ENCODE peak calls at places on chromosomes 6 and 20, in seven cellular contexts. P is AG04450, Q is A549, X is fibroblast of lung, G is ovary, T is OCI-LY7, Z is psoas muscle. R is an unnamed sample. For H3K9me3, the result is how much of the 10 kb centered on the place peaks cover.

GRCh38 chr6:22057962-22058361 is 238.9 kb downstream of the PRL start:
- DNase-seq in P (no peak), X (no peak), Q (no peak), G (no peak), T (no peak), Z (no peak), R (no peak)

GRCh38 chr6:69601132-69601531 is 195.7 kb downstream of the LMBRD1 start:
- DNase-seq in Q (no peak), P (no peak), Z (no peak), G (no peak), T (no peak), X (no peak), R (no peak)

GRCh38 chr6:139124887-139125672 is 9.8 kb upstream of the HECA start:
- DNase-seq in Q (peak), G (peak), X (peak), T (peak), P (no peak), Z (peak), R (peak)

GRCh38 chr6:16181429-16182359 is 52.8 kb downstream of the MYLIP start:
- DNase-seq in Z (no peak), Q (no peak), T (no peak), X (no peak), P (no peak), G (no peak), R (no peak)

GRCh38 chr6:159321267-159321666 is 152.1 kb downstream of the FNDC1 start:
- DNase-seq in T (no peak), P (no peak), G (no peak), X (no peak), Z (no peak), Q (no peak), R (no peak)

GRCh38 chr6:55941713-55942112 is 66.3 kb upstream of the BMP5 start:
- DNase-seq in Q (no peak), T (no peak), P (no peak), G (no peak), Z (no peak), X (peak), R (no peak)

GRCh38 chr6:71338540-71339316 is 50.1 kb downstream of the OGFRL1 start:
- DNase-seq in X (no peak), Z (no peak), P (no peak), G (no peak), Q (no peak), T (no peak), R (no peak)

GRCh38 chr20:20677186-20677585 is 35.3 kb downstream of the RALGAPA2 start:
- DNase-seq in X (no peak), P (no peak), T (no peak), Q (no peak), G (no peak), Z (no peak), R (no peak)

GRCh38 chr6:55794136-55794812 is 81.1 kb downstream of the BMP5 start:
- DNase-seq in Q (no peak), P (peak), X (peak), Z (no peak), G (no peak), T (no peak), R (no peak)

GRCh38 chr20:11035211-11035610 is 361.4 kb upstream of the JAG1 start:
- DNase-seq in G (no peak), X (no peak), Z (no peak), Q (no peak), T (no peak), P (no peak), R (no peak)

GRCh38 chr6:13285705-13286104 is 42.6 kb downstream of the TBC1D7 start:
- DNase-seq in X (no peak), Z (no peak), P (no peak), Q (no peak), G (no peak), T (no peak), R (no peak)

GRCh38 chr6:130322673-130323268 is 43.0 kb upstream of the TMEM200A start:
- DNase-seq in T (peak), Z (no peak), P (peak), Q (no peak), X (peak), G (peak), R (peak)

GRCh38 chr20:8535403-8536003 is 403.4 kb downstream of the PLCB1 start:
- DNase-seq in Q (peak), Z (no peak), P (no peak), X (peak), T (peak), G (no peak), R (peak)

GRCh38 chr20:48740714-48741113 is 87.1 kb downstream of the PREX1 start:
- DNase-seq in Q (no peak), P (no peak), X (no peak), Z (no peak), T (peak), G (no peak), R (no peak)

GRCh38 chr20:33948480-33948879 is 45.2 kb upstream of the RALY start:
- DNase-seq in Z (no peak), T (peak), Q (no peak), G (no peak), X (no peak), P (no peak), R (no peak)

GRCh38 chr6:75217203-75217602 is 11.3 kb upstream of the COL12A1 start:
- DNase-seq in T (no peak), Q (no peak), X (peak), Z (no peak), P (no peak), G (no peak), R (no peak)

GRCh38 chr20:19090332-19090731 is 122.1 kb upstream of the SLC24A3 start:
- DNase-seq in X (no peak), P (no peak), T (no peak), Z (no peak), G (no peak), Q (no peak), R (no peak)

GRCh38 chr6:77466055-77467028 is 3.1 kb upstream of the HTR1B start:
- DNase-seq in X (peak), Z (peak), G (no peak), Q (peak), P (peak), T (no peak), R (no peak)

GRCh38 chr6:148523051-148523450 is 180.4 kb downstream of the SASH1 start:
- DNase-seq in G (no peak), X (peak), Z (no peak), Q (no peak), T (no peak), P (no peak), R (no peak)

DNA sequence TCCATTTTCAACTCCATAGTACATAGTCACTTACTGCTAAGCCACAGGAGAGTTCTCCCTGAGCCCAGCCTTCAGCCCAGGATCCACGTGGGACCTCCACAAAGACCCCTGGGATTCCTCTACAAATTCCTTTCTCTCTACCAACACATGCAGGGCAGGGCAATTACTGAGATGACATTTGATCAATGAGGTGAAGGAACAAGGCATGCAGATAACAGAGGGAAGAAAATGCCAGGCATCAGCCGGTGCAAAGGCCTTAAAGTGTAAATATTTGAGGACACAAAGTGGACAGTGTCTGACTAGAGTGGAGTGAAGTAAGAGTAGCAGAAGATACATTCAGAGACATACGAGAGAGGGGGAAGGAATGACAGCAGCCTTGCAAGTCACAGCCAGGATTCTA is 70.2 kb downstream of the HS3ST5 start:
- DNase-seq in Q (no peak), Z (no peak), T (no peak), X (no peak), G (no peak), P (no peak), R (no peak)
- H3K9me3 ChIP-seq in Q (under half), Z (under half), T (under half), X (under half), G (under half), P (under half), R (under half)

GRCh38 chr6:132961122-132961521 is 146.8 kb downstream of the RPS12 start:
- DNase-seq in P (peak), X (peak), T (no peak), Z (no peak), Q (no peak), G (no peak), R (no peak)

GRCh38 chr6:132960720-132961119 is 146.4 kb downstream of the RPS12 start:
- DNase-seq in Z (no peak), P (no peak), G (no peak), X (no peak), Q (no peak), T (no peak), R (no peak)

GRCh38 chr6:132962936-132963579 is 148.7 kb downstream of the RPS12 start:
- DNase-seq in Z (peak), X (peak), G (peak), T (peak), P (no peak), Q (peak), R (peak)

GRCh38 chr6:132959927-132960326 is 145.6 kb downstream of the RPS12 start:
- DNase-seq in Q (no peak), P (no peak), T (no peak), Z (no peak), X (no peak), G (no peak), R (no peak)

DNA sequence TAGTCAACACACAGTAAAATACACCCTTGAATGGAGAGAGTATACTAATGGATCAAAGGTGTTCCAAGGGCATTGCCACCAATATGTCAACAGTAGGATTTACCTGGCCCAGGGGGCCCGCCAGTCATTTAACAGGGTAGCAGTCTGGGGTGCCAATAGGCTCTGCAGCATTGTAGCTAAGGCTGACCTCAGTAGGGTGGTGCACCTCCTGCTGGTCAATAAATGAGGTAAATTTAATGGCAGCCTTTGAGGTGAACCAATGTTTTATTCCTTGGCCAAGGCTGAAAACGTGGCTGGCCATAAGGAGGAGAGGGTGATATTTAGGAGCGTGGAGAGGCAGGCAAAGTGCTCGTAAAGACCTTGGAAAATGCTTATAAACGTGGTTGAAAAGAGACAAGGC is 147.2 kb downstream of the RPS12 start:
- DNase-seq in T (peak), P (no peak), Z (no peak), Q (no peak), G (no peak), X (no peak), R (no peak)
- TF ChIP-seq CTCF in T (peak), P (peak), Z (peak), Q (no peak), G (no peak), X (peak), R (no peak)

GRCh38 chr6:169472786-169473416 is 219.3 kb upstream of the THBS2 start:
- DNase-seq in Z (no peak), T (no peak), Q (no peak), X (no peak), P (no peak), G (no peak), R (no peak)
- H3K9me3 ChIP-seq in Z (under half), T (under half), Q (under half), X (under half), P (under half), G (under half), R (under half)

GRCh38 chr6:39049575-39050283 is 1.1 kb downstream of the GLP1R start:
- DNase-seq in Q (no peak), P (no peak), T (no peak), G (no peak), Z (no peak), X (no peak), R (no peak)
- TF ChIP-seq CTCF in Q (no peak), P (no peak), T (no peak), G (no peak), Z (no peak), X (no peak), R (no peak)

R was measured in DND-41.